ENCODE peak calls at places on chromosomes 7 and 10, in five cellular contexts. R, K, E, W and Q are unnamed samples.

GRCh38 chr7:132655071-132655761 is 78.9 kb upstream of the PLXNA4 start:
- DNase-seq in R (no peak), K (no peak), E (peak), W (no peak), Q (no peak)

GRCh38 chr7:148287538-148287937 is 303.0 kb upstream of the C7orf33 start:
- DNase-seq in R (no peak), K (no peak), E (no peak), W (no peak), Q (no peak)

GRCh38 chr7:2471022-2471329 is 5.2 kb downstream of the GRIFIN start:
- DNase-seq in R (no peak), K (no peak), E (no peak), W (peak), Q (no peak)

GRCh38 chr10:4623757-4624420 is 202.1 kb upstream of the AKR1E2 start:
- DNase-seq in R (no peak), K (no peak), E (no peak), W (no peak), Q (no peak)

GRCh38 chr7:142066536-142066935 is 45.0 kb upstream of the MGAM2 start:
- DNase-seq in R (no peak), K (no peak), E (no peak), W (no peak), Q (no peak)

GRCh38 chr10:123148414-123149161 is 652 bp downstream of the HMX2 start:
- DNase-seq in R (no peak), K (no peak), E (no peak), W (peak), Q (no peak)

GRCh38 chr10:75708060-75708459 is 276.6 kb downstream of the LRMDA start:
- DNase-seq in R (no peak), K (no peak), E (no peak), W (no peak), Q (no peak)

GRCh38 chr7:47314728-47315601 is 266.9 kb downstream of the TNS3 start:
- DNase-seq in R (no peak), K (peak), E (peak), W (no peak), Q (peak)

GRCh38 chr10:84138478-84139125 is 707 bp upstream of the GHITM start:
- DNase-seq in R (no peak), K (no peak), E (no peak), W (peak), Q (no peak)

GRCh38 chr10:110636572-110636931 is 7.6 kb upstream of the RBM20 start:
- DNase-seq in R (no peak), K (no peak), E (no peak), W (no peak), Q (no peak)

GRCh38 chr10:77268721-77269120 is 368.9 kb downstream of the KCNMA1 start:
- DNase-seq in R (no peak), K (no peak), E (no peak), W (no peak), Q (no peak)